ENCODE peak calls at places on chromosomes 5 and 9, in six cellular contexts. A is transverse colon, M is hepatocyte, O is GM23248, C is IMR-90, J is SK-N-SH. P is an unnamed sample.

GRCh38 chr5:157026789-157027424 is 32.0 kb downstream of the HAVCR1 start:
- DNase-seq in C (no peak), J (peak; percentile 42), O (peak; percentile 14), A (peak; percentile 20), M (peak; percentile 48), P (no peak)

GRCh38 chr9:31799953-31800609 is 584.4 kb upstream of the ACO1 start:
- DNase-seq in A (no peak), M (peak; percentile 44), C (no peak), O (peak; percentile 10), J (no peak), P (peak; percentile 88)

GRCh38 chr5:138353550-138353893 is 1.0 kb downstream of the KDM3B start:
- DNase-seq in M (no peak), J (peak; percentile 37), A (no peak), C (no peak), O (peak; percentile 72), P (no peak)

GRCh38 chr9:98552306-98552705 is 156.4 kb downstream of the GABBR2 start:
- DNase-seq in M (no peak), O (peak; percentile 66), A (no peak), C (peak; percentile 75), J (no peak), P (no peak)

GRCh38 chr9:35014517-35014916 is 25.0 kb downstream of the DNAJB5 start:
- DNase-seq in C (no peak), A (no peak), O (no peak), J (no peak), M (no peak), P (no peak)

GRCh38 chr9:69180670-69181069 is 6.6 kb downstream of the TJP2 start:
- DNase-seq in C (peak; percentile 99), J (peak; percentile 74), M (peak; percentile 76), A (peak; percentile 22), O (peak; percentile 96), P (peak; percentile 66)

GRCh38 chr5:24110019-24110615 is 534.7 kb downstream of the CDH10 start:
- DNase-seq in J (peak; percentile 20), O (peak; percentile 61), M (peak; percentile 18), A (no peak), C (no peak), P (no peak)

GRCh38 chr9:115593587-115594091 is 475.7 kb upstream of the TNC start:
- DNase-seq in A (no peak), C (peak; percentile 78), M (peak; percentile 55), J (peak; percentile 48), O (peak; percentile 73), P (peak; percentile 78)

GRCh38 chr9:69379250-69379982 is 54.4 kb downstream of the ENTREP1 start:
- DNase-seq in A (no peak), O (peak; percentile 56), J (no peak), C (peak; percentile 51), M (no peak), P (peak; percentile 82)

GRCh38 chr9:116334581-116335150 is 181.1 kb downstream of the PAPPA start:
- DNase-seq in M (no peak), J (no peak), C (no peak), O (no peak), A (no peak), P (peak; percentile 59)

GRCh38 chr9:83013261-83013610 is 49.7 kb downstream of the RASEF start:
- DNase-seq in O (peak; percentile 39), A (no peak), C (peak; percentile 83), M (no peak), J (no peak), P (no peak)

GRCh38 chr5:154276932-154277331 is 86.4 kb downstream of the GALNT10 start:
- DNase-seq in J (no peak), A (peak; percentile 30), C (peak; percentile 97), M (peak; percentile 63), O (peak; percentile 96), P (peak; percentile 66)

GRCh38 chr5:134371834-134372340 is 518 bp downstream of the UBE2B start:
- DNase-seq in M (peak; percentile 80), C (peak; percentile 26), J (peak; percentile 63), O (peak; percentile 54), A (peak; percentile 61), P (peak; percentile 78)

GRCh38 chr5:14407051-14407450 is 174.5 kb upstream of the OTULINL start:
- DNase-seq in M (no peak), A (no peak), C (no peak), J (no peak), O (no peak), P (no peak)
- H3K4me1 ChIP-seq in M (peaks cover 16% of the 10 kb centered on the region), A (peaks cover 5% of the 10 kb centered on the region), C (peaks cover 23% of the 10 kb centered on the region), J (peaks cover 65% of the 10 kb centered on the region), O (peaks cover 69% of the 10 kb centered on the region), P (no peaks in the 10 kb centered on the region)

GRCh38 chr9:70408393-70409040 is 5.9 kb downstream of the KLF9 start:
- DNase-seq in J (no peak), M (no peak), O (no peak), A (no peak), C (no peak), P (no peak)

GRCh38 chr9:70407081-70407503 is 7.4 kb downstream of the KLF9 start:
- DNase-seq in C (peak; percentile 99), O (peak; percentile 84), A (no peak), J (no peak), M (no peak), P (peak; percentile 19)

GRCh38 chr9:70405808-70406445 is 8.5 kb downstream of the KLF9 start:
- DNase-seq in J (no peak), C (no peak), M (no peak), A (peak; percentile 46), O (no peak), P (no peak)

GRCh38 chr9:70404261-70404660 is 10.2 kb downstream of the KLF9 start:
- DNase-seq in O (no peak), M (no peak), C (no peak), J (no peak), A (no peak), P (no peak)

DNA sequence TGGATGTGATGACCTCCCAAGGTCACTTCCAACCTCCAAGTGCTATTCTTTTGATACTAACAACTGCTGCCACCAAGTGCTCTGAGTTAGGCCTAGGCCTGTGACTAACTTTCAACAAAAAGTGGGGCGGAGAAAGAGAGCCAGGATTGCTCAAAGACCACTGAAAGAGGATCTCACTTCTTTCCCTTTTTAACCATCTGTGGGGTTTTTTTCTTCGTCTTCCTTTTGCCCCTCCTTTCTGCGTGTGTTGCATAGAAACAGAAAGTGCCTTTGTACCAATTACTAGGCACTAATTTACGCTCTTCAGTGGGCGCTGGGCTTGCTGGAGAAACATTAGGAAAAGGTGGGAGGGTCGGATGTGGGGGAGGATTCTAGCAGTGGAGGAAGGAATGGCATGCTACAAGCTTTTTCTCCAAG is 8.0 kb downstream of the KLF9 start:
- DNase-seq in J (no peak), O (peak; percentile 45), M (no peak), C (peak; percentile 62), A (peak; percentile 33), P (no peak)
- H3K4me3 ChIP-seq in J (no peak overlapping the region), O (no peak overlapping the region), M (no peak overlapping the region), C (no peak overlapping the region), A (no peak overlapping the region), P (no peak overlapping the region)

GRCh38 chr9:134403682-134404301 is 77.5 kb downstream of the RXRA start:
- DNase-seq in M (no peak), J (no peak), O (peak; percentile 90), C (peak; percentile 87), A (peak; percentile 66), P (peak; percentile 82)
- H3K4me1 ChIP-seq in M (no peaks in the 10 kb centered on the region), J (peaks cover 42% of the 10 kb centered on the region), O (peaks cover 38% of the 10 kb centered on the region), C (peaks cover 30% of the 10 kb centered on the region), A (peaks cover 54% of the 10 kb centered on the region), P (peaks cover 21% of the 10 kb centered on the region)

DNA sequence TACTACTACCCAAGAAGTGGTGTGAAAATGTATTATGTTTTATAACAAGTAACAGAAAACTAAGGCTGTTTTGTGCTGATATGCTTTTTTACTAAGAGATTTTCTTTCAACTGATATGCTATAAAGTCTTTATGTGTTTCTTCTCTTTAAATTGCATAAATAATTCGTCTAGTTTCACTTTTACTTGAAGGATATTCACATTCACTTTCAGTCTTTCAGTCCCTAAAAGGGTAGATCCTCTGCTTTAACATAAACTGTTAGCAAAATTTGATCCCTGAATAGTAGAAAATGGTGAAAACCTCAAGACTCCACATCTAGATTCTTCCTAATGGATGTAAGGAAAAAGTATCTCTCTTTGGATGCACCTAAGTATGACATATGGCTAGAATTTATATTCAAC is 69.0 kb upstream of the FST start:
- DNase-seq in A (no peak), M (no peak), O (no peak), J (no peak), C (peak; percentile 28), P (no peak)
- H3K4me3 ChIP-seq in A (no peak overlapping the region), M (no peak overlapping the region), O (peak overlapping the region; percentile 31), J (no peak overlapping the region), C (no peak overlapping the region), P (no peak overlapping the region)

GRCh38 chr5:78549043-78549442 is 99.5 kb downstream of the LHFPL2 start:
- DNase-seq in J (no peak), O (no peak), M (no peak), A (peak; percentile 17), C (no peak), P (no peak)
- H3K4me1 ChIP-seq in J (peaks cover 25% of the 10 kb centered on the region), O (peaks cover 47% of the 10 kb centered on the region), M (peaks cover 8% of the 10 kb centered on the region), A (peaks cover 7% of the 10 kb centered on the region), C (peaks cover 29% of the 10 kb centered on the region), P (no peaks in the 10 kb centered on the region)

DNA sequence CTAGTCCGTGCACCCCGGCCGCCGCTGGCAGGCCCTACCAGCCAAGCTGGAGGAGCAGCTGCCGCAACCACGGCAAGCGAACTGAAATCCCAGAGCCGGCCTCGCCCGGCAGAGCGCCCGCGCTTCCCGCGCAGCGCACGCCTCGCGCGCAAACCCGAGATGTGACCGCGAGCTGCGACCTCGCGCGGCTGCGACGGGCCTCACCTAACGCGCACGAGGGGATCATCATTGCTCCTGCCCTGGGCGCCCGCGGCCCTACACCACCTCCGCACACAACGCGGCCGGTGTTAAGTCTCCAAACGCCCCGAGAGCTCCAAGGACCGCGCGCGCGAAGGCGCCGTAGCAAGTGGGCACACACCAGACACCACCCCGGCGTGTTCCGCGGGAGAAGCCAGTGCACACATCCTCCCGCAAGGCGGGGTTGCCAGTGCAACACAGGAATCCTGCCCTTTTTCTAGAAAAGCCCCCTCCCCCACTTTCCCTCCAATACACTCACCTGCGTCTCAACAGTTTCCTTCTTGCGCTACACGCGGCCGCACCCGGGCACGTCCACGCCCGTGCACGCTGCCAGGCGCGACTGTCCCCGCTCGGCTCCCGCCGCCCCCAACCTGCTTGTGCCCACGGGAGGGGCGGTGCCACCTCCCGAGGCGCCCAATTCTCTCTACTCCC is 5.2 kb downstream of the ELAVL2 start:
- DNase-seq in J (peak; percentile 63), M (peak; percentile 28), A (no peak), C (no peak), O (no peak), P (peak; percentile 75)
- H3K4me3 ChIP-seq in J (peak overlapping the region; percentile 50), M (peak overlapping the region; percentile 59), A (peak overlapping the region; percentile 53), C (no peak overlapping the region), O (no peak overlapping the region), P (peak overlapping the region; percentile 76)

GRCh38 chr5:178305801-178306200 is 73.2 kb upstream of the PHYKPL start:
- DNase-seq in C (no peak), A (no peak), M (no peak), O (no peak), J (no peak), P (no peak)

GRCh38 chr5:178304761-178305645 is 72.4 kb upstream of the PHYKPL start:
- DNase-seq in O (peak; percentile 5), A (no peak), C (no peak), J (no peak), M (no peak), P (no peak)

GRCh38 chr5:178307266-178308045 is 74.9 kb upstream of the PHYKPL start:
- DNase-seq in M (no peak), C (no peak), J (no peak), O (no peak), A (no peak), P (no peak)

GRCh38 chr5:178308541-178309092 is 76.0 kb upstream of the PHYKPL start:
- DNase-seq in A (no peak), J (no peak), C (no peak), O (no peak), M (no peak), P (no peak)

GRCh38 chr5:178306430-178307225 is 74.0 kb upstream of the PHYKPL start:
- DNase-seq in A (no peak), O (no peak), M (no peak), C (no peak), J (no peak), P (peak; percentile 46)
- H3K4me1 ChIP-seq in A (no peaks in the 10 kb centered on the region), O (no peaks in the 10 kb centered on the region), M (no peaks in the 10 kb centered on the region), C (no peaks in the 10 kb centered on the region), J (peaks cover 39% of the 10 kb centered on the region), P (no peaks in the 10 kb centered on the region)

P was measured in SJCRH30.